ENCODE peak calls at places on chromosomes 5 and 9, in six cellular contexts. M is AG04450; B is AG10803; I is CD8-positive, alpha-beta T cell; E is mammary epithelial cell; F is heart right ventricle. N is an unnamed sample.

GRCh38 chr9:3525088-3525835 is 539 bp downstream of the RFX3 start:
- DNase-seq in M (no peak), B (no peak), I (no peak), E (peak), F (no peak), N (peak)

GRCh38 chr5:10501554-10502075 is 59.9 kb downstream of the ROPN1L start:
- DNase-seq in M (no peak), B (no peak), I (no peak), E (no peak), F (no peak), N (no peak)

GRCh38 chr5:142686210-142686734 is 382 bp upstream of the FGF1 start:
- DNase-seq in M (no peak), B (peak), I (no peak), E (peak), F (no peak), N (no peak)

GRCh38 chr9:31683126-31683525 is 701.3 kb upstream of the ACO1 start:
- DNase-seq in M (no peak), B (no peak), I (no peak), E (no peak), F (no peak), N (no peak)

GRCh38 chr5:34582364-34582763 is 73.8 kb upstream of the RAI14 start:
- DNase-seq in M (no peak), B (no peak), I (no peak), E (no peak), F (no peak), N (no peak)

GRCh38 chr9:128420651-128421473 is at the start of gene CERCAM:
- DNase-seq in M (no peak), B (peak), I (peak), E (peak), F (peak), N (peak)

GRCh38 chr5:31854181-31854624 is 215.3 kb downstream of the PDZD2 start:
- DNase-seq in M (peak), B (peak), I (no peak), E (peak), F (peak), N (no peak)

GRCh38 chr5:89337-90286 is 2.4 kb upstream of the PLEKHG4B start:
- DNase-seq in M (no peak), B (no peak), I (no peak), E (no peak), F (no peak), N (peak)

GRCh38 chr5:110496276-110496675 is 230.2 kb downstream of the TMEM232 start:
- DNase-seq in M (no peak), B (peak), I (no peak), E (no peak), F (no peak), N (no peak)

GRCh38 chr9:69265891-69266290 is 59.1 kb upstream of the ENTREP1 start:
- DNase-seq in M (no peak), B (no peak), I (no peak), E (no peak), F (no peak), N (no peak)

GRCh38 chr5:72815580-72816296 is 723 bp upstream of the TNPO1 start:
- DNase-seq in M (no peak), B (no peak), I (no peak), E (no peak), F (no peak), N (no peak)

GRCh38 chr5:74361406-74362358 is 278.8 kb downstream of the ENC1 start:
- DNase-seq in M (no peak), B (no peak), I (no peak), E (peak), F (no peak), N (no peak)

GRCh38 chr5:92566113-92566767 is 1014.8 kb downstream of the NR2F1-AS1 start:
- DNase-seq in M (no peak), B (no peak), I (no peak), E (no peak), F (no peak), N (no peak)

GRCh38 chr5:93364386-93364785 is 216.6 kb downstream of the NR2F1-AS1 start:
- DNase-seq in M (no peak), B (no peak), I (no peak), E (no peak), F (no peak), N (no peak)

GRCh38 chr9:37144762-37145161 is 24.4 kb downstream of the ZCCHC7 start:
- DNase-seq in M (no peak), B (no peak), I (no peak), E (no peak), F (no peak), N (no peak)

GRCh38 chr9:123637596-123637939 is 281.6 kb downstream of the CRB2 start:
- DNase-seq in M (no peak), B (peak), I (no peak), E (no peak), F (no peak), N (no peak)

GRCh38 chr5:124451721-124452383 is 294.6 kb downstream of the ZNF608 start:
- DNase-seq in M (no peak), B (no peak), I (no peak), E (no peak), F (peak), N (no peak)

GRCh38 chr9:109450346-109450745 is 47.8 kb downstream of the PTPN3 start:
- DNase-seq in M (no peak), B (no peak), I (no peak), E (no peak), F (no peak), N (no peak)

GRCh38 chr9:109453210-109453842 is 44.8 kb downstream of the PTPN3 start:
- DNase-seq in M (peak), B (peak), I (no peak), E (peak), F (no peak), N (no peak)

GRCh38 chr9:109452761-109453160 is 45.3 kb downstream of the PTPN3 start:
- DNase-seq in M (no peak), B (peak), I (no peak), E (peak), F (no peak), N (no peak)

GRCh38 chr9:109449036-109449798 is 48.9 kb downstream of the PTPN3 start:
- DNase-seq in M (no peak), B (no peak), I (no peak), E (peak), F (no peak), N (no peak)

DNA sequence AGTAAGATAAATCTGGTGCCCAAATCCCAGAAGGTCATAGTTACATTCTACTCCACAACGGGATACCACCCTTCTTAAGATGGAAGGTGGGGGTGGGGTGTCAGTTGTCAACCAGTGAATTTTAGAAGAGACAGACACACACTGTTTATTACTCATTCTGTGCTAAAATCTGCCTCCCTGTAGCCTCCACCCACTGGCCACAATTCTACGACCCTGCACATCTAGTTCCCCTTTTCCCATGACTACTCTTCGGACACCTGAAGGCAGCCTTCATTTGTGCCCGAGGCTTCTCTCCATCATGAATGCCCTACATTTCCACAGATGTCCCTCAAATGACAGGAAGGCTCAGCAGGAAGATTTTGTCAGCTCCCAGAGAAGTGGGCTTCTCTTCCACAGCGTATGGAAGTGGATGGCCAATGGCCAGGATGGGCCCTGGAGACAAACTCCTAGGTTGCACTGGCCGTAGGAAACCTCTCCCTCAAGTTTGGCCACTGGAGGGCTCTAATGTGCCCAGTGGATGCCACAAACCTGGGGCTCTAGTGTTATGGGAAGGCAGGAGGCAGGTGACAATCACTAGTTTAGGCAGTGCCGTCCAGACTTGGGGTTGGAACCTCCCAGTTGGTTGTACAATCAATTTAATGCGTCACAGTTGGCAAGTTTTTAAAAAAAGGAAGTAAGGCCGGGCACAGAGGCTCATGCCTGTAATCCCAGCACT is 46.6 kb downstream of the PTPN3 start:
- DNase-seq in M (no peak), B (no peak), I (no peak), E (no peak), F (no peak), N (no peak)
- TF ChIP-seq CTCF in M (no peak), B (no peak), I (no peak), E (no peak), F (no peak), N (no peak)

GRCh38 chr9:5899292-5899691 is 8.6 kb downstream of the MLANA start:
- DNase-seq in M (no peak), B (no peak), I (no peak), E (no peak), F (no peak), N (no peak)
- TF ChIP-seq CTCF in M (peak), B (peak), I (no peak), E (peak), F (no peak), N (no peak)

GRCh38 chr9:120869360-120869687 is 7.7 kb downstream of the PHF19 start:
- DNase-seq in M (no peak), B (no peak), I (no peak), E (no peak), F (no peak), N (no peak)
- TF ChIP-seq CTCF in M (no peak), B (no peak), I (no peak), E (no peak), F (no peak), N (no peak)

GRCh38 chr9:133356391-133357091 is at the start of the genes SURF1 and SURF2:
- DNase-seq in M (no peak), B (peak), I (peak), E (peak), F (peak), N (peak)
- TF ChIP-seq CTCF in M (no peak), B (no peak), I (no peak), E (peak), F (no peak), N (no peak)

GRCh38 chr9:89010056-89010455 is 18.8 kb downstream of the S1PR3 start:
- DNase-seq in M (no peak), B (no peak), I (no peak), E (no peak), F (no peak), N (no peak)

GRCh38 chr9:89010526-89011089 is 19.3 kb downstream of the S1PR3 start:
- DNase-seq in M (no peak), B (no peak), I (no peak), E (no peak), F (no peak), N (no peak)

GRCh38 chr9:89008346-89009048 is 17.2 kb downstream of the S1PR3 start:
- DNase-seq in M (no peak), B (no peak), I (no peak), E (no peak), F (no peak), N (no peak)

GRCh38 chr9:89007568-89007967 is 16.3 kb downstream of the S1PR3 start:
- DNase-seq in M (no peak), B (no peak), I (no peak), E (no peak), F (no peak), N (no peak)

DNA sequence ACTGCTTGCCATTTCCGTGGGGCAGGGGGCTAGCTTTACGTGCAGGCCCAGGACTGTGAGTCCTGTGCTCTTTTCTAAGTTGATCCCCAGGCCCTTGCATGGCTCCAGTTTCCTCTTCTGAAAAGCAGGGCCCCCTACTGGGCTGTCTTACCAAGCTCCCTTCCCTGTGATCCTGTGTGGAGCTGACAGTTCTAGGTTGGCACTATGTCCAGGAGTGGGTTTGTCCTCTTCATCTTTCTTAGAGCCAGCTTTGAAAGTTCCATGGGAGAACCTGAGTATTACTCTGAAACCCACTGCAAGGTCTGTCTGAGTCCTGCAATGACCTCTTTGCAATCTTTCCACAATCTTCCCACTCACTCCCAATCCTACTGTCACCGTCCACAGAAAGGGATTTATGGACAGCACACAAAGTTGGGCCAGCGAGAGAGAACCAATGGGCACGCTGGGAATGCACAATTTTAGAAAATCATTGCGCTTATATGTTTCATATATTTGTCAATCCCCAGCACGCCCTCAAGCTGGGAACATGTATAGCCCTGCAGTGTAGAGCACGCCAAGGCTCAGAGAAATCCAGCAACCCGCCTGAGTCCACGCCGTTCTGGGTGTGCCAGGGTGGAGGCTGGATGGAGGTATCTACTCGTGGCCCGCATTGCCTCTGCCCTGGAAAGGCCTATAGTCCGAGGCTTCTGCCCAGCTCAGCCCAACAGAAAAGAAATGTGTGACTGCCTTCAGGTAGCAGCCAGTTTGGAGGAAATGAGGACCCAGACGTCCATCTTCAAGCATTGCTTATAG is 18.0 kb downstream of the S1PR3 start:
- DNase-seq in M (no peak), B (no peak), I (no peak), E (no peak), F (no peak), N (no peak)
- TF ChIP-seq CTCF in M (peak), B (no peak), I (no peak), E (no peak), F (no peak), N (no peak)

N was measured in glutamatergic neuron.